ENCODE peak calls at places on chromosome 7, in seven cellular contexts. One of them, this sample, is unnamed.
A peak's percentile ranks its signal among the peaks of the same experiment; 100 is the strongest.

GRCh38 chr7:36227223-36227622 is 74.2 kb downstream of the EEPD1 start:
- DNase-seq in uterus: peak; percentile 59
- DNase-seq in GDM1: no peak
- DNase-seq in H9: no peak
- DNase-seq in choroid plexus epithelial cell: peak; percentile 19
- DNase-seq in C1 segment of cervical spinal cord: no peak
- DNase-seq in NCI-H748 treated with DMSO at 0.1 percent for 48 hours: no peak
- DNase-seq in this sample: no peak

GRCh38 chr7:123649956-123650355 is 5.7 kb upstream of the LMOD2 start:
- DNase-seq in GDM1: no peak
- DNase-seq in NCI-H748 treated with DMSO at 0.1 percent for 48 hours: no peak
- DNase-seq in choroid plexus epithelial cell: peak; percentile 50
- DNase-seq in C1 segment of cervical spinal cord: no peak
- DNase-seq in H9: no peak
- DNase-seq in uterus: no peak
- DNase-seq in this sample: no peak

GRCh38 chr7:28044825-28045224 is 135.8 kb downstream of the JAZF1 start:
- DNase-seq in uterus: no peak
- DNase-seq in GDM1: no peak
- DNase-seq in choroid plexus epithelial cell: no peak
- DNase-seq in NCI-H748 treated with DMSO at 0.1 percent for 48 hours: no peak
- DNase-seq in H9: peak; percentile 43
- DNase-seq in C1 segment of cervical spinal cord: no peak
- DNase-seq in this sample: no peak

GRCh38 chr7:24477807-24478655 is 95.2 kb upstream of the PALS2 start:
- DNase-seq in GDM1: peak; percentile 40
- DNase-seq in choroid plexus epithelial cell: peak; percentile 95
- DNase-seq in uterus: no peak
- DNase-seq in H9: peak; percentile 67
- DNase-seq in C1 segment of cervical spinal cord: no peak
- DNase-seq in NCI-H748 treated with DMSO at 0.1 percent for 48 hours: peak; percentile 67
- DNase-seq in this sample: no peak

GRCh38 chr7:105185290-105186010 is 171.4 kb downstream of the KMT2E start:
- DNase-seq in H9: no peak
- DNase-seq in uterus: no peak
- DNase-seq in NCI-H748 treated with DMSO at 0.1 percent for 48 hours: no peak
- DNase-seq in GDM1: no peak
- DNase-seq in choroid plexus epithelial cell: peak; percentile 37
- DNase-seq in C1 segment of cervical spinal cord: no peak
- DNase-seq in this sample: no peak

GRCh38 chr7:129376076-129376777 is 58.0 kb upstream of the STRIP2 start:
- DNase-seq in H9: no peak
- DNase-seq in C1 segment of cervical spinal cord: no peak
- DNase-seq in choroid plexus epithelial cell: peak; percentile 59
- DNase-seq in NCI-H748 treated with DMSO at 0.1 percent for 48 hours: peak; percentile 33
- DNase-seq in uterus: no peak
- DNase-seq in GDM1: peak; percentile 35
- DNase-seq in this sample: no peak

GRCh38 chr7:42931834-42932651 is at the start of the genes MRPL32 and PSMA2:
- DNase-seq in GDM1: peak; percentile 94
- DNase-seq in NCI-H748 treated with DMSO at 0.1 percent for 48 hours: peak; percentile 97
- DNase-seq in uterus: peak; percentile 95
- DNase-seq in C1 segment of cervical spinal cord: peak; percentile 95
- DNase-seq in H9: peak; percentile 97
- DNase-seq in choroid plexus epithelial cell: peak; percentile 99
- DNase-seq in this sample: peak; percentile 97

GRCh38 chr7:158150234-158150633 is 437.4 kb downstream of the PTPRN2 start:
- DNase-seq in C1 segment of cervical spinal cord: no peak
- DNase-seq in GDM1: no peak
- DNase-seq in choroid plexus epithelial cell: no peak
- DNase-seq in H9: no peak
- DNase-seq in NCI-H748 treated with DMSO at 0.1 percent for 48 hours: no peak
- DNase-seq in uterus: no peak
- DNase-seq in this sample: no peak

GRCh38 chr7:7805511-7806153 is 87.2 kb upstream of the RPA3 start:
- DNase-seq in choroid plexus epithelial cell: no peak
- DNase-seq in uterus: no peak
- DNase-seq in C1 segment of cervical spinal cord: no peak
- DNase-seq in H9: no peak
- DNase-seq in GDM1: no peak
- DNase-seq in NCI-H748 treated with DMSO at 0.1 percent for 48 hours: no peak
- DNase-seq in this sample: no peak